ENCODE peak calls at places on chromosome 11, in eight cellular contexts. One of them, this sample, is unnamed.

GRCh38 chr11:102345923-102346322 is 1.1 kb upstream of the BIRC2 start:
- DNase-seq in AG04450: no peak
- DNase-seq in cardiac muscle cell: peak; percentile 24
- DNase-seq in WERI-Rb-1: no peak
- DNase-seq in Karpas-422: no peak
- DNase-seq in dorsolateral prefrontal cortex: no peak
- DNase-seq in CD4-positive, CD25-positive, alpha-beta regulatory T cell: no peak
- DNase-seq in transverse colon: no peak
- DNase-seq in this sample: no peak

GRCh38 chr11:2420502-2421225 is 20.1 kb downstream of the TSSC4 start:
- DNase-seq in CD4-positive, CD25-positive, alpha-beta regulatory T cell: peak; percentile 73
- DNase-seq in WERI-Rb-1: peak; percentile 73
- DNase-seq in cardiac muscle cell: peak; percentile 81
- DNase-seq in transverse colon: peak; percentile 73
- DNase-seq in dorsolateral prefrontal cortex: no peak
- DNase-seq in Karpas-422: peak; percentile 92
- DNase-seq in AG04450: peak; percentile 27
- DNase-seq in this sample: peak; percentile 100

GRCh38 chr11:119509277-119509841 is 86.4 kb upstream of the THY1 start:
- DNase-seq in dorsolateral prefrontal cortex: no peak
- DNase-seq in transverse colon: no peak
- DNase-seq in WERI-Rb-1: no peak
- DNase-seq in Karpas-422: no peak
- DNase-seq in CD4-positive, CD25-positive, alpha-beta regulatory T cell: no peak
- DNase-seq in AG04450: no peak
- DNase-seq in cardiac muscle cell: peak; percentile 46
- DNase-seq in this sample: no peak

GRCh38 chr11:46183819-46184218 is 62.6 kb upstream of the PHF21A start:
- DNase-seq in dorsolateral prefrontal cortex: no peak
- DNase-seq in Karpas-422: no peak
- DNase-seq in WERI-Rb-1: no peak
- DNase-seq in cardiac muscle cell: no peak
- DNase-seq in transverse colon: no peak
- DNase-seq in AG04450: peak; percentile 15
- DNase-seq in CD4-positive, CD25-positive, alpha-beta regulatory T cell: no peak
- DNase-seq in this sample: no peak

GRCh38 chr11:13227676-13228255 is 49.8 kb upstream of the BMAL1 start:
- DNase-seq in dorsolateral prefrontal cortex: no peak
- DNase-seq in transverse colon: no peak
- DNase-seq in WERI-Rb-1: no peak
- DNase-seq in cardiac muscle cell: no peak
- DNase-seq in Karpas-422: no peak
- DNase-seq in AG04450: no peak
- DNase-seq in CD4-positive, CD25-positive, alpha-beta regulatory T cell: no peak
- DNase-seq in this sample: no peak

GRCh38 chr11:19836666-19837065 is 124.0 kb downstream of the NAV2 start:
- DNase-seq in cardiac muscle cell: no peak
- DNase-seq in AG04450: no peak
- DNase-seq in WERI-Rb-1: no peak
- DNase-seq in dorsolateral prefrontal cortex: no peak
- DNase-seq in Karpas-422: no peak
- DNase-seq in CD4-positive, CD25-positive, alpha-beta regulatory T cell: no peak
- DNase-seq in transverse colon: no peak
- DNase-seq in this sample: no peak

GRCh38 chr11:945986-946385 is 20.3 kb downstream of the AP2A2 start:
- DNase-seq in cardiac muscle cell: peak; percentile 74
- DNase-seq in transverse colon: no peak
- DNase-seq in WERI-Rb-1: no peak
- DNase-seq in CD4-positive, CD25-positive, alpha-beta regulatory T cell: no peak
- DNase-seq in AG04450: no peak
- DNase-seq in Karpas-422: no peak
- DNase-seq in dorsolateral prefrontal cortex: no peak
- DNase-seq in this sample: peak; percentile 62

GRCh38 chr11:124152770-124153407 is 30.3 kb upstream of the OR10D3 start:
- DNase-seq in cardiac muscle cell: no peak
- DNase-seq in AG04450: no peak
- DNase-seq in dorsolateral prefrontal cortex: no peak
- DNase-seq in CD4-positive, CD25-positive, alpha-beta regulatory T cell: no peak
- DNase-seq in WERI-Rb-1: no peak
- DNase-seq in transverse colon: no peak
- DNase-seq in Karpas-422: no peak
- DNase-seq in this sample: no peak

GRCh38 chr11:64095949-64096348 is 60.2 kb downstream of the FLRT1 start:
- DNase-seq in WERI-Rb-1: no peak
- DNase-seq in dorsolateral prefrontal cortex: no peak
- DNase-seq in transverse colon: no peak
- DNase-seq in cardiac muscle cell: no peak
- DNase-seq in CD4-positive, CD25-positive, alpha-beta regulatory T cell: no peak
- DNase-seq in Karpas-422: no peak
- DNase-seq in AG04450: no peak
- DNase-seq in this sample: no peak

GRCh38 chr11:19196458-19196857 is 5.3 kb downstream of the CSRP3 start:
- DNase-seq in Karpas-422: no peak
- DNase-seq in transverse colon: peak; percentile 53
- DNase-seq in cardiac muscle cell: no peak
- DNase-seq in AG04450: no peak
- DNase-seq in CD4-positive, CD25-positive, alpha-beta regulatory T cell: no peak
- DNase-seq in dorsolateral prefrontal cortex: no peak
- DNase-seq in WERI-Rb-1: no peak
- DNase-seq in this sample: no peak

GRCh38 chr11:65329503-65329902 is 4.1 kb upstream of the DPF2 start:
- DNase-seq in Karpas-422: no peak
- DNase-seq in transverse colon: no peak
- DNase-seq in dorsolateral prefrontal cortex: no peak
- DNase-seq in WERI-Rb-1: no peak
- DNase-seq in cardiac muscle cell: no peak
- DNase-seq in CD4-positive, CD25-positive, alpha-beta regulatory T cell: no peak
- DNase-seq in AG04450: no peak
- DNase-seq in this sample: no peak

GRCh38 chr11:16280256-16280682 is 76.1 kb downstream of the SOX6 start:
- DNase-seq in cardiac muscle cell: no peak
- DNase-seq in Karpas-422: no peak
- DNase-seq in transverse colon: peak; percentile 92
- DNase-seq in AG04450: no peak
- DNase-seq in CD4-positive, CD25-positive, alpha-beta regulatory T cell: no peak
- DNase-seq in WERI-Rb-1: no peak
- DNase-seq in dorsolateral prefrontal cortex: no peak
- DNase-seq in this sample: no peak

GRCh38 chr11:6692128-6692527 is 9.0 kb upstream of the MRPL17 start:
- DNase-seq in Karpas-422: no peak
- DNase-seq in AG04450: no peak
- DNase-seq in WERI-Rb-1: no peak
- DNase-seq in cardiac muscle cell: no peak
- DNase-seq in CD4-positive, CD25-positive, alpha-beta regulatory T cell: no peak
- DNase-seq in transverse colon: no peak
- DNase-seq in dorsolateral prefrontal cortex: no peak
- DNase-seq in this sample: no peak
- H3K4me3 ChIP-seq in Karpas-422: no peak overlapping the region
- H3K4me3 ChIP-seq in AG04450: no peak overlapping the region
- H3K4me3 ChIP-seq in WERI-Rb-1: no peak overlapping the region
- H3K4me3 ChIP-seq in cardiac muscle cell: no peak overlapping the region
- H3K4me3 ChIP-seq in CD4-positive, CD25-positive, alpha-beta regulatory T cell: no peak overlapping the region
- H3K4me3 ChIP-seq in transverse colon: no peak overlapping the region
- H3K4me3 ChIP-seq in dorsolateral prefrontal cortex: no peak overlapping the region
- H3K4me3 ChIP-seq in this sample: no peak overlapping the region

DNA sequence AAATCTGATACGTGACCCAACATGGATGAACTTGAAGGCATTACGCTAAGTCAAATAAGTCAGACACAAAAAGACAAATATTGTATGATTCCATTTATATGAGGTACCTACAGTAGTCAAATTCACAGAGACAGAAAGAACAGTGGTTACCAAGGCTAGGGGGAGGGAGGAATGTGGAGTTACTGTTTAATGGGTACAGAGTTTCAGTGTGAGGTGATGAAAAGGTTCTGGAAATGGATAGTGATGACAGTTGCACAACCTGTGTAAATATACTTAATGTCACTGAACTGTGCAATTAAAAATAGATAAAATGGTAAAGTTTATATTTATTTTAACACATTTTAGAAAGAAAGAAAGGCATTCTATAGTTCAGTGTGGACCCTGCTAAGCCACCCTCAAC is 24.1 kb upstream of the TMEM45B start:
- DNase-seq in Karpas-422: no peak
- DNase-seq in CD4-positive, CD25-positive, alpha-beta regulatory T cell: no peak
- DNase-seq in WERI-Rb-1: no peak
- DNase-seq in transverse colon: no peak
- DNase-seq in dorsolateral prefrontal cortex: no peak
- DNase-seq in AG04450: no peak
- DNase-seq in cardiac muscle cell: no peak
- DNase-seq in this sample: no peak
- H3K27me3 ChIP-seq in Karpas-422: no peaks in the 10 kb centered on the region
- H3K27me3 ChIP-seq in CD4-positive, CD25-positive, alpha-beta regulatory T cell: peaks cover 3% of the 10 kb centered on the region
- H3K27me3 ChIP-seq in WERI-Rb-1: no peaks in the 10 kb centered on the region
- H3K27me3 ChIP-seq in transverse colon: no peaks in the 10 kb centered on the region
- H3K27me3 ChIP-seq in dorsolateral prefrontal cortex: no peaks in the 10 kb centered on the region
- H3K27me3 ChIP-seq in AG04450: peaks cover 5% of the 10 kb centered on the region
- H3K27me3 ChIP-seq in cardiac muscle cell: peaks cover 21% of the 10 kb centered on the region
- H3K27me3 ChIP-seq in this sample: no peaks in the 10 kb centered on the region

GRCh38 chr11:6648505-6648904 is 7.1 kb downstream of the DCHS1 start:
- DNase-seq in Karpas-422: no peak
- DNase-seq in cardiac muscle cell: no peak
- DNase-seq in AG04450: no peak
- DNase-seq in CD4-positive, CD25-positive, alpha-beta regulatory T cell: no peak
- DNase-seq in dorsolateral prefrontal cortex: no peak
- DNase-seq in WERI-Rb-1: no peak
- DNase-seq in transverse colon: no peak
- DNase-seq in this sample: peak; percentile 8
- H3K4me3 ChIP-seq in Karpas-422: no peak overlapping the region
- H3K4me3 ChIP-seq in cardiac muscle cell: no peak overlapping the region
- H3K4me3 ChIP-seq in AG04450: no peak overlapping the region
- H3K4me3 ChIP-seq in CD4-positive, CD25-positive, alpha-beta regulatory T cell: no peak overlapping the region
- H3K4me3 ChIP-seq in dorsolateral prefrontal cortex: no peak overlapping the region
- H3K4me3 ChIP-seq in WERI-Rb-1: no peak overlapping the region
- H3K4me3 ChIP-seq in transverse colon: no peak overlapping the region
- H3K4me3 ChIP-seq in this sample: no peak overlapping the region

GRCh38 chr11:133477263-133477625 is 55.1 kb downstream of the OPCML start:
- DNase-seq in AG04450: no peak
- DNase-seq in CD4-positive, CD25-positive, alpha-beta regulatory T cell: no peak
- DNase-seq in Karpas-422: no peak
- DNase-seq in dorsolateral prefrontal cortex: no peak
- DNase-seq in WERI-Rb-1: no peak
- DNase-seq in cardiac muscle cell: no peak
- DNase-seq in transverse colon: no peak
- DNase-seq in this sample: no peak

GRCh38 chr11:133479209-133479608 is 53.1 kb downstream of the OPCML start:
- DNase-seq in transverse colon: no peak
- DNase-seq in dorsolateral prefrontal cortex: no peak
- DNase-seq in cardiac muscle cell: no peak
- DNase-seq in WERI-Rb-1: no peak
- DNase-seq in CD4-positive, CD25-positive, alpha-beta regulatory T cell: no peak
- DNase-seq in Karpas-422: no peak
- DNase-seq in AG04450: no peak
- DNase-seq in this sample: no peak

GRCh38 chr11:133476570-133477262 is 55.6 kb downstream of the OPCML start:
- DNase-seq in WERI-Rb-1: no peak
- DNase-seq in transverse colon: no peak
- DNase-seq in CD4-positive, CD25-positive, alpha-beta regulatory T cell: no peak
- DNase-seq in dorsolateral prefrontal cortex: no peak
- DNase-seq in Karpas-422: no peak
- DNase-seq in cardiac muscle cell: no peak
- DNase-seq in AG04450: no peak
- DNase-seq in this sample: peak; percentile 21

GRCh38 chr11:133474461-133474860 is 57.8 kb downstream of the OPCML start:
- DNase-seq in WERI-Rb-1: no peak
- DNase-seq in dorsolateral prefrontal cortex: no peak
- DNase-seq in cardiac muscle cell: no peak
- DNase-seq in AG04450: no peak
- DNase-seq in CD4-positive, CD25-positive, alpha-beta regulatory T cell: no peak
- DNase-seq in Karpas-422: no peak
- DNase-seq in transverse colon: no peak
- DNase-seq in this sample: no peak
- H3K27me3 ChIP-seq in WERI-Rb-1: peaks cover 2% of the 10 kb centered on the region
- H3K27me3 ChIP-seq in dorsolateral prefrontal cortex: no peaks in the 10 kb centered on the region
- H3K27me3 ChIP-seq in cardiac muscle cell: no peaks in the 10 kb centered on the region
- H3K27me3 ChIP-seq in AG04450: no peaks in the 10 kb centered on the region
- H3K27me3 ChIP-seq in CD4-positive, CD25-positive, alpha-beta regulatory T cell: no peaks in the 10 kb centered on the region
- H3K27me3 ChIP-seq in Karpas-422: no peaks in the 10 kb centered on the region
- H3K27me3 ChIP-seq in transverse colon: no peaks in the 10 kb centered on the region
- H3K27me3 ChIP-seq in this sample: no peaks in the 10 kb centered on the region

This sample was measured in H7.